ENCODE peak calls at places on chromosomes 6 and 20, in four cellular contexts. S, O, B and I are unnamed samples. For H3K36me3 and H3K4me1, the result is how much of the 10 kb centered on the place peaks cover.

GRCh38 chr6:44087623-44088022 is 39.6 kb downstream of the MRPL14 start:
- DNase-seq in S (no peak), O (no peak), B (no peak), I (no peak)

GRCh38 chr6:69138893-69139494 is 503.9 kb downstream of the ADGRB3 start:
- DNase-seq in S (peak), O (no peak), B (no peak), I (no peak)

GRCh38 chr6:142155895-142156757 is 9.1 kb downstream of the VTA1 start:
- DNase-seq in S (no peak), O (peak), B (no peak), I (no peak)

GRCh38 chr6:156866181-156866862 is 89.1 kb downstream of the ARID1B start:
- DNase-seq in S (peak), O (no peak), B (no peak), I (no peak)

GRCh38 chr20:35702051-35702823 is 3.0 kb downstream of the ROMO1 start:
- DNase-seq in S (no peak), O (peak), B (no peak), I (no peak)

GRCh38 chr6:85460951-85461805 is 11.3 kb downstream of the NT5E start:
- DNase-seq in S (no peak), O (peak), B (no peak), I (no peak)

GRCh38 chr6:148183776-148184175 is 158.9 kb upstream of the SASH1 start:
- DNase-seq in S (no peak), O (no peak), B (no peak), I (no peak)

GRCh38 chr20:60928341-60928740 is 323.7 kb upstream of the CDH4 start:
- DNase-seq in S (no peak), O (no peak), B (no peak), I (no peak)

GRCh38 chr20:5862703-5863039 is 87.7 kb downstream of the TRMT6 start:
- DNase-seq in S (no peak), O (peak), B (no peak), I (no peak)

GRCh38 chr20:6489361-6490154 is 277.9 kb upstream of the BMP2 start:
- DNase-seq in S (no peak), O (no peak), B (no peak), I (no peak)

GRCh38 chr6:141173529-141173928 is 959.2 kb upstream of the GJE1 start:
- DNase-seq in S (no peak), O (no peak), B (no peak), I (no peak)

GRCh38 chr6:117265425-117266266 is at the start of gene VGLL2:
- DNase-seq in S (peak), O (peak), B (no peak), I (peak)

GRCh38 chr6:72709436-72709835 is 87.6 kb downstream of the KCNQ5 start:
- DNase-seq in S (no peak), O (no peak), B (no peak), I (no peak)

GRCh38 chr20:32585011-32585518 is at the start of gene NOL4L:
- DNase-seq in S (no peak), O (peak), B (no peak), I (peak)

GRCh38 chr6:43950206-43950605 is 177.0 kb downstream of the MRPL14 start:
- DNase-seq in S (no peak), O (no peak), B (no peak), I (no peak)

GRCh38 chr6:45626087-45626891 is 248.6 kb upstream of the SUPT3H start:
- DNase-seq in S (no peak), O (peak), B (peak), I (no peak)

GRCh38 chr6:132964101-132964867 is 149.9 kb downstream of the RPS12 start:
- DNase-seq in S (no peak), O (peak), B (no peak), I (no peak)

GRCh38 chr20:24918579-24919566 is 30.2 kb upstream of the CST7 start:
- DNase-seq in S (no peak), O (no peak), B (no peak), I (no peak)

GRCh38 chr6:42136508-42137191 is 5.8 kb downstream of the C6orf132 start:
- DNase-seq in S (no peak), O (peak), B (no peak), I (no peak)

GRCh38 chr20:53346266-53346665 is 247.4 kb downstream of the ZNF217 start:
- DNase-seq in S (no peak), O (no peak), B (no peak), I (no peak)

GRCh38 chr6:45566882-45567281 is 189.1 kb upstream of the SUPT3H start:
- DNase-seq in S (no peak), O (peak), B (no peak), I (no peak)

GRCh38 chr20:14576478-14576877 is 239.1 kb upstream of the FLRT3 start:
- DNase-seq in S (no peak), O (no peak), B (no peak), I (no peak)

GRCh38 chr6:140663094-140663493 is 1288.6 kb upstream of the CITED2 start:
- DNase-seq in S (no peak), O (no peak), B (no peak), I (no peak)

GRCh38 chr6:159929819-159930218 is 39.0 kb downstream of the MAS1 start:
- DNase-seq in S (peak), O (no peak), B (peak), I (peak)

GRCh38 chr20:50151034-50151743 is 2.3 kb downstream of the PEDS1 start:
- DNase-seq in S (no peak), O (peak), B (no peak), I (no peak)

GRCh38 chr6:100435299-100435698 is 29.4 kb downstream of the SIM1 start:
- DNase-seq in S (no peak), O (peak), B (no peak), I (no peak)

GRCh38 chr6:94041930-94042724 is 622.8 kb upstream of the EPHA7 start:
- DNase-seq in S (no peak), O (no peak), B (no peak), I (no peak)

GRCh38 chr6:148854086-148854485 is 107.3 kb downstream of the UST start:
- DNase-seq in S (no peak), O (no peak), B (no peak), I (no peak)

GRCh38 chr6:6330407-6330806 is 9.9 kb upstream of the F13A1 start:
- DNase-seq in S (no peak), O (no peak), B (no peak), I (no peak)

GRCh38 chr6:68691120-68691519 is 56.0 kb downstream of the ADGRB3 start:
- DNase-seq in S (no peak), O (no peak), B (no peak), I (no peak)

GRCh38 chr6:6927437-6928361 is 180.1 kb upstream of the RREB1 start:
- DNase-seq in S (peak), O (peak), B (no peak), I (peak)

GRCh38 chr6:39254999-39255535 is 25.8 kb upstream of the KCNK5 start:
- DNase-seq in S (no peak), O (no peak), B (no peak), I (no peak)

GRCh38 chr6:105326838-105327745 is 75.8 kb downstream of the PREP start:
- DNase-seq in S (no peak), O (peak), B (no peak), I (no peak)

GRCh38 chr20:61725966-61726365 is 339.7 kb downstream of the TAF4 start:
- DNase-seq in S (no peak), O (no peak), B (no peak), I (no peak)

GRCh38 chr6:79378957-79379356 is 144.5 kb upstream of the HMGN3 start:
- DNase-seq in S (no peak), O (no peak), B (no peak), I (no peak)

GRCh38 chr6:54266400-54266923 is 41.8 kb upstream of the TINAG start:
- DNase-seq in S (no peak), O (no peak), B (no peak), I (no peak)

GRCh38 chr6:147213772-147214171 is 9.6 kb downstream of the STXBP5 start:
- DNase-seq in S (no peak), O (no peak), B (no peak), I (no peak)

GRCh38 chr20:15924556-15924955 is 648.7 kb downstream of the KIF16B start:
- DNase-seq in S (no peak), O (no peak), B (no peak), I (no peak)

GRCh38 chr6:29941476-29941875 is 856 bp upstream of the HLA-A start:
- DNase-seq in S (no peak), O (peak), B (no peak), I (no peak)
- H3K4me3 ChIP-seq in S (peak), O (peak), B (peak), I (no peak)

GRCh38 chr20:19284400-19285178 is 72.1 kb downstream of the SLC24A3 start:
- DNase-seq in S (no peak), O (no peak), B (no peak), I (no peak)
- H3K36me3 ChIP-seq in S (under half), O (under half), B (under half), I (under half)

GRCh38 chr20:41054463-41055230 is 26.0 kb downstream of the TOP1 start:
- DNase-seq in S (no peak), O (no peak), B (no peak), I (no peak)
- H3K4me1 ChIP-seq in S (under half), O (half or more), B (under half), I (half or more)

DNA sequence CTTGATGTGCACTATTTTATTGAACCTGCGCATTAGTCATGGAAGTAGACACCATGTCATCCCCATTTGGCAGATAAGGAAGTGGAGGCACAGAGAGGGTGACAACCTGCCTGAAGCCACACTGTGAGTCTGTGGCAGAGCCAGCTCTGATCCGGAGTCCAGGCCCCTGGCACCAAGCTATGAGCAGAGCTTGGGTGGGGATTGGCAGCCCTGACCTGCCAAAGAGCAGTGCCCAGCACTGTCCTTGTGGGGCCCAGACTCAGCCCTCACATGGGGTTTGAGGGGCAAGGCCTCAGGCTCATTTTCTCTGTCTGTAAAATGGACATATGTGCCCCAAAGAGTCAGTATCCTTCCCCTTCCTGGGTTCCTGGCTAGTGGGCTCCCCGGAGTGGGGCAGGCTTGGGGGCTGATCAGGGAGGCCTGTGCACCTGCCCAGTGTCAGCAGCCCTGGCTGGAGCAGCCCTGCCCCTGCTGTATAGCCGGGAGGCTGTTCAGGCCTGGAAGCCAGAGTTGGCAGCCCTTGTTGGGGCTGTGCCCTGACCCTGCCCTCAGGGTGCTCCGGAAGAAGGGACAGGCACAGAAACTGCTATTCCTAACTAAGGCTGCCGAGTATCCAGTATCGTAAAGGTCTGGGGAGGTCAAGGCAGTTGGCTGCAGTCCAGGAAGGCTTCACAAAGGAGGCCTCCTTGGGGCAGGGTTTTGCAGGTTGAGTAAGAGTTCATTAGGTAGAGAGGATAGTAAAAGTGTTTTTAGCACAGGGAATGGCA is 38.7 kb downstream of the TGM2 start:
- DNase-seq in S (no peak), O (no peak), B (peak), I (no peak)
- H3K4me3 ChIP-seq in S (no peak), O (no peak), B (no peak), I (no peak)